ENCODE peak calls at places on chromosomes 13 and 19, in nine cellular contexts. M, G, A, F, C, N, E, K and X are unnamed samples.

GRCh38 chr13:69585656-69586055 is 522.0 kb upstream of the ATXN8OS start:
- DNase-seq in M (no peak), A (no peak), N (no peak), E (no peak), C (no peak), K (no peak), G (no peak), F (no peak), X (no peak)

GRCh38 chr13:113981611-113982295 is 7.9 kb upstream of the C13orf46 start:
- DNase-seq in K (no peak), E (no peak), G (no peak), A (no peak), F (no peak), M (no peak), C (no peak), N (no peak), X (no peak)

GRCh38 chr13:38582133-38582532 is 104.7 kb upstream of the FREM2 start:
- DNase-seq in G (no peak), A (no peak), E (peak), N (no peak), K (no peak), F (peak), M (no peak), C (no peak), X (no peak)

GRCh38 chr13:74070065-74070464 is 64.1 kb downstream of the KLF12 start:
- DNase-seq in N (no peak), G (no peak), M (no peak), E (no peak), F (no peak), A (no peak), K (no peak), C (no peak), X (no peak)

GRCh38 chr19:17159466-17160393 is 55.4 kb upstream of the USE1 start:
- DNase-seq in C (no peak), A (no peak), E (no peak), M (no peak), K (no peak), F (peak), G (no peak), N (peak), X (no peak)

GRCh38 chr13:59497845-59498244 is 665.9 kb downstream of the DIAPH3 start:
- DNase-seq in M (no peak), A (no peak), N (no peak), F (no peak), K (no peak), E (no peak), C (no peak), G (no peak), X (no peak)

GRCh38 chr19:5434970-5435641 is 20.1 kb upstream of the ZNRF4 start:
- DNase-seq in N (no peak), G (no peak), E (no peak), K (no peak), C (no peak), M (no peak), A (no peak), F (peak), X (no peak)

GRCh38 chr13:50198508-50198907 is 183.3 kb downstream of the KCNRG start:
- DNase-seq in C (no peak), F (no peak), K (no peak), A (no peak), M (no peak), N (no peak), E (no peak), G (no peak), X (no peak)

GRCh38 chr13:105202384-105202783 is 1333.1 kb downstream of the EFNB2 start:
- DNase-seq in N (no peak), C (no peak), A (no peak), E (no peak), G (no peak), M (no peak), K (no peak), F (no peak), X (no peak)

GRCh38 chr19:13152356-13152853 is 2.2 kb downstream of the IER2 start:
- DNase-seq in A (no peak), M (no peak), F (no peak), G (no peak), C (no peak), N (no peak), E (no peak), K (no peak), X (no peak)

GRCh38 chr13:110445183-110445582 is 116.3 kb downstream of the RAB20 start:
- DNase-seq in C (no peak), N (no peak), F (no peak), G (no peak), E (no peak), K (no peak), A (no peak), M (no peak), X (no peak)

GRCh38 chr13:79973533-79973963 is 367.4 kb downstream of the SPRY2 start:
- DNase-seq in F (no peak), E (no peak), G (no peak), A (peak), M (no peak), C (no peak), N (no peak), K (no peak), X (no peak)

GRCh38 chr13:114125589-114125988 is 6.8 kb downstream of the RASA3 start:
- DNase-seq in F (no peak), E (no peak), N (no peak), M (no peak), C (no peak), G (no peak), K (no peak), A (no peak), X (no peak)

GRCh38 chr13:113905942-113906341 is 42.1 kb upstream of the GAS6 start:
- DNase-seq in E (no peak), M (peak), N (no peak), C (peak), A (no peak), F (no peak), K (no peak), G (no peak), X (no peak)

GRCh38 chr13:33466262-33466661 is 180.7 kb upstream of the STARD13 start:
- DNase-seq in N (no peak), E (no peak), K (no peak), G (no peak), M (no peak), C (no peak), A (no peak), F (no peak), X (no peak)

GRCh38 chr19:40371802-40372122 is 18.2 kb downstream of the HIPK4 start:
- DNase-seq in M (no peak), F (no peak), E (no peak), N (no peak), K (no peak), A (no peak), C (no peak), G (no peak), X (no peak)

GRCh38 chr19:46849610-46850009 is 1.0 kb downstream of the AP2S1 start:
- DNase-seq in E (no peak), G (peak), F (no peak), M (no peak), N (no peak), C (no peak), K (no peak), A (no peak), X (no peak)

GRCh38 chr13:109945206-109945960 is 159.0 kb upstream of the IRS2 start:
- DNase-seq in A (no peak), F (no peak), N (no peak), C (no peak), E (no peak), K (no peak), G (no peak), M (no peak), X (no peak)

GRCh38 chr13:56352356-56352755 is 788.4 kb upstream of the PRR20A start:
- DNase-seq in E (no peak), C (no peak), N (no peak), G (no peak), K (no peak), F (no peak), A (no peak), M (no peak), X (no peak)

GRCh38 chr19:38386968-38387549 is 775 bp downstream of the GGN start:
- DNase-seq in K (peak), A (no peak), E (no peak), G (peak), C (no peak), M (no peak), N (no peak), F (no peak), X (no peak)

GRCh38 chr19:49931293-49932040 is 2.2 kb upstream of the NUP62 start:
- DNase-seq in C (no peak), N (no peak), G (no peak), K (no peak), E (no peak), M (no peak), A (no peak), F (no peak), X (no peak)

GRCh38 chr19:49932041-49932451 is 2.7 kb upstream of the NUP62 start:
- DNase-seq in F (no peak), N (no peak), A (no peak), E (no peak), G (no peak), K (no peak), M (no peak), C (no peak), X (no peak)

GRCh38 chr19:49932731-49933131 is 3.4 kb upstream of the NUP62 start:
- DNase-seq in E (no peak), G (peak), K (no peak), M (no peak), N (no peak), F (no peak), C (no peak), A (no peak), X (no peak)

GRCh38 chr19:49936549-49936948 is 7.2 kb upstream of the NUP62 start:
- DNase-seq in N (no peak), A (no peak), M (no peak), E (no peak), G (peak), K (no peak), C (no peak), F (no peak), X (no peak)

GRCh38 chr19:49933643-49934042 is 4.3 kb upstream of the NUP62 start:
- DNase-seq in K (no peak), E (no peak), F (no peak), G (peak), N (no peak), A (no peak), M (no peak), C (no peak), X (no peak)
- TF ChIP-seq POLR2A in K (no peak), E (no peak), F (no peak), G (no peak), N (no peak), A (no peak), M (no peak), C (no peak), X (peak)

GRCh38 chr19:18416778-18417249 is 2.4 kb upstream of the SSBP4 start:
- DNase-seq in G (peak), M (peak), K (peak), F (peak), C (peak), E (peak), N (no peak), A (peak), X (no peak)
- TF ChIP-seq POLR2AphosphoS5 in G (peak), M (peak), K (no peak), F (no peak), C (peak), E (no peak), N (no peak), A (peak), X (no peak)

GRCh38 chr19:44644391-44645016 is 794 bp downstream of the PVR start:
- DNase-seq in M (peak), G (peak), K (no peak), C (no peak), N (peak), E (peak), A (peak), F (peak), X (no peak)
- TF ChIP-seq POLR2A in M (no peak), G (no peak), K (no peak), C (no peak), N (no peak), E (peak), A (no peak), F (no peak), X (no peak)

GRCh38 chr13:94549241-94550029 is 46.5 kb downstream of the TGDS start:
- DNase-seq in E (peak), F (peak), G (peak), M (peak), N (peak), K (peak), A (peak), C (peak), X (peak)
- TF ChIP-seq POLR2AphosphoS5 in E (peak), F (peak), G (peak), M (peak), N (peak), K (peak), A (peak), C (peak), X (peak)

GRCh38 chr13:91347212-91347995 is at the start of gene MIR17HG:
- DNase-seq in F (peak), M (peak), G (peak), E (peak), K (peak), A (peak), N (peak), C (peak), X (peak)
- TF ChIP-seq POLR2A in F (peak), M (no peak), G (no peak), E (peak), K (no peak), A (peak), N (peak), C (no peak), X (peak)

GRCh38 chr19:7915250-7916136 is 863 bp downstream of the TGFBR3L start:
- DNase-seq in K (no peak), F (no peak), N (no peak), M (no peak), A (no peak), C (no peak), G (no peak), E (no peak), X (no peak)

GRCh38 chr19:7912697-7913564 is 1.7 kb upstream of the TGFBR3L start:
- DNase-seq in K (no peak), N (no peak), M (no peak), A (no peak), C (no peak), F (no peak), G (peak), E (no peak), X (no peak)

GRCh38 chr19:7913652-7914051 is 978 bp upstream of the TGFBR3L start:
- DNase-seq in C (no peak), M (no peak), E (no peak), G (no peak), N (no peak), K (no peak), A (no peak), F (no peak), X (no peak)

GRCh38 chr19:7914099-7914498 is 531 bp upstream of the TGFBR3L start:
- DNase-seq in G (no peak), F (no peak), M (no peak), E (no peak), A (peak), N (no peak), C (no peak), K (no peak), X (no peak)

GRCh38 chr19:7914598-7915045 is at the start of gene TGFBR3L:
- DNase-seq in F (no peak), C (no peak), E (no peak), N (no peak), A (no peak), K (no peak), G (peak), M (no peak), X (no peak)
- TF ChIP-seq POLR2AphosphoS5 in F (no peak), C (no peak), E (no peak), N (no peak), A (no peak), K (no peak), G (peak), M (no peak), X (no peak)

GRCh38 chr19:1904385-1905070 is 671 bp upstream of the ADAT3 start:
- DNase-seq in F (no peak), A (peak), M (peak), K (no peak), E (peak), C (peak), G (no peak), N (peak), X (peak)
- TF ChIP-seq POLR2A in F (no peak), A (no peak), M (no peak), K (no peak), E (peak), C (no peak), G (no peak), N (no peak), X (peak)